ENCODE peak calls at places on chromosomes 2 and 18, in seven cellular contexts. One of them, this sample, is unnamed.

GRCh38 chr2:217515615-217516309 is 487.0 kb downstream of the TNS1 start:
- DNase-seq in non-pigmented ciliary epithelial cell: no peak
- DNase-seq in EH: no peak
- DNase-seq in esophagus squamous epithelium: no peak
- DNase-seq in MCF 10A: no peak
- DNase-seq in NCI-H1105 treated with DMSO at 0.1 percent for 48 hours: no peak
- DNase-seq in H1: no peak
- DNase-seq in this sample: no peak

GRCh38 chr2:186887107-186888090 is 38.4 kb upstream of the ZSWIM2 start:
- DNase-seq in H1: no peak
- DNase-seq in NCI-H1105 treated with DMSO at 0.1 percent for 48 hours: no peak
- DNase-seq in non-pigmented ciliary epithelial cell: no peak
- DNase-seq in EH: peak; percentile 16
- DNase-seq in esophagus squamous epithelium: no peak
- DNase-seq in MCF 10A: peak; percentile 56
- DNase-seq in this sample: no peak

GRCh38 chr2:223052710-223053261 is 796 bp downstream of the KCNE4 start:
- DNase-seq in MCF 10A: no peak
- DNase-seq in H1: no peak
- DNase-seq in esophagus squamous epithelium: no peak
- DNase-seq in non-pigmented ciliary epithelial cell: no peak
- DNase-seq in NCI-H1105 treated with DMSO at 0.1 percent for 48 hours: no peak
- DNase-seq in EH: peak; percentile 49
- DNase-seq in this sample: no peak

GRCh38 chr2:71995067-71995665 is 152.5 kb downstream of the CYP26B1 start:
- DNase-seq in H1: no peak
- DNase-seq in non-pigmented ciliary epithelial cell: no peak
- DNase-seq in NCI-H1105 treated with DMSO at 0.1 percent for 48 hours: peak; percentile 14
- DNase-seq in MCF 10A: peak; percentile 69
- DNase-seq in esophagus squamous epithelium: no peak
- DNase-seq in EH: peak; percentile 64
- DNase-seq in this sample: peak; percentile 26

GRCh38 chr2:66683599-66683998 is 248.7 kb downstream of the MEIS1 start:
- DNase-seq in EH: no peak
- DNase-seq in H1: no peak
- DNase-seq in MCF 10A: no peak
- DNase-seq in NCI-H1105 treated with DMSO at 0.1 percent for 48 hours: no peak
- DNase-seq in non-pigmented ciliary epithelial cell: no peak
- DNase-seq in esophagus squamous epithelium: no peak
- DNase-seq in this sample: no peak

GRCh38 chr2:168194784-168195522 is 52.4 kb downstream of the STK39 start:
- DNase-seq in esophagus squamous epithelium: no peak
- DNase-seq in EH: peak; percentile 51
- DNase-seq in non-pigmented ciliary epithelial cell: no peak
- DNase-seq in H1: no peak
- DNase-seq in NCI-H1105 treated with DMSO at 0.1 percent for 48 hours: no peak
- DNase-seq in MCF 10A: no peak
- DNase-seq in this sample: no peak

GRCh38 chr2:241689306-241689705 is 2.7 kb upstream of the DTYMK start:
- DNase-seq in EH: no peak
- DNase-seq in H1: no peak
- DNase-seq in NCI-H1105 treated with DMSO at 0.1 percent for 48 hours: no peak
- DNase-seq in MCF 10A: no peak
- DNase-seq in esophagus squamous epithelium: no peak
- DNase-seq in non-pigmented ciliary epithelial cell: no peak
- DNase-seq in this sample: no peak

GRCh38 chr2:13676269-13676668 is 956.2 kb upstream of the LRATD1 start:
- DNase-seq in non-pigmented ciliary epithelial cell: peak; percentile 53
- DNase-seq in MCF 10A: peak; percentile 9
- DNase-seq in NCI-H1105 treated with DMSO at 0.1 percent for 48 hours: no peak
- DNase-seq in H1: no peak
- DNase-seq in esophagus squamous epithelium: no peak
- DNase-seq in EH: no peak
- DNase-seq in this sample: no peak

GRCh38 chr18:36075862-36076587 is 8.7 kb upstream of the RPRD1A start:
- DNase-seq in esophagus squamous epithelium: no peak
- DNase-seq in NCI-H1105 treated with DMSO at 0.1 percent for 48 hours: no peak
- DNase-seq in MCF 10A: peak; percentile 90
- DNase-seq in H1: no peak
- DNase-seq in non-pigmented ciliary epithelial cell: peak; percentile 47
- DNase-seq in EH: peak; percentile 82
- DNase-seq in this sample: no peak

GRCh38 chr2:231541605-231542509 is 11.6 kb upstream of the NMUR1 start:
- DNase-seq in EH: peak; percentile 29
- DNase-seq in non-pigmented ciliary epithelial cell: no peak
- DNase-seq in MCF 10A: no peak
- DNase-seq in H1: no peak
- DNase-seq in NCI-H1105 treated with DMSO at 0.1 percent for 48 hours: no peak
- DNase-seq in esophagus squamous epithelium: no peak
- DNase-seq in this sample: no peak

GRCh38 chr2:177598321-177598922 is 205.8 kb downstream of the AGPS start:
- DNase-seq in esophagus squamous epithelium: no peak
- DNase-seq in MCF 10A: no peak
- DNase-seq in non-pigmented ciliary epithelial cell: no peak
- DNase-seq in NCI-H1105 treated with DMSO at 0.1 percent for 48 hours: no peak
- DNase-seq in H1: no peak
- DNase-seq in EH: peak; percentile 27
- DNase-seq in this sample: no peak

GRCh38 chr18:45958730-45959129 is 8.4 kb downstream of the EPG5 start:
- DNase-seq in H1: no peak
- DNase-seq in MCF 10A: no peak
- DNase-seq in esophagus squamous epithelium: no peak
- DNase-seq in EH: peak; percentile 40
- DNase-seq in non-pigmented ciliary epithelial cell: no peak
- DNase-seq in NCI-H1105 treated with DMSO at 0.1 percent for 48 hours: no peak
- DNase-seq in this sample: no peak

GRCh38 chr2:46810195-46810594 is 105.4 kb downstream of the MCFD2 start:
- DNase-seq in MCF 10A: no peak
- DNase-seq in esophagus squamous epithelium: no peak
- DNase-seq in H1: no peak
- DNase-seq in non-pigmented ciliary epithelial cell: no peak
- DNase-seq in EH: no peak
- DNase-seq in NCI-H1105 treated with DMSO at 0.1 percent for 48 hours: no peak
- DNase-seq in this sample: no peak

GRCh38 chr2:162300271-162300670 is 18.2 kb downstream of the IFIH1 start:
- DNase-seq in non-pigmented ciliary epithelial cell: no peak
- DNase-seq in NCI-H1105 treated with DMSO at 0.1 percent for 48 hours: no peak
- DNase-seq in MCF 10A: no peak
- DNase-seq in esophagus squamous epithelium: no peak
- DNase-seq in EH: peak; percentile 11
- DNase-seq in H1: no peak
- DNase-seq in this sample: no peak

GRCh38 chr2:17628349-17629261 is 88.1 kb downstream of the VSNL1 start:
- DNase-seq in MCF 10A: no peak
- DNase-seq in non-pigmented ciliary epithelial cell: no peak
- DNase-seq in H1: no peak
- DNase-seq in NCI-H1105 treated with DMSO at 0.1 percent for 48 hours: no peak
- DNase-seq in esophagus squamous epithelium: no peak
- DNase-seq in EH: no peak
- DNase-seq in this sample: no peak

This sample was measured in COR-L47.